ENCODE peak calls at places on chromosomes 13 and 19, in five cellular contexts. J is CD4-positive, alpha-beta T cell; L is MCF 10A; A is globus pallidus; K is GM03348. Z is an unnamed sample.

GRCh38 chr19:30222428-30222873 is 149.7 kb upstream of the ZNF536 start:
- DNase-seq in J (no peak), L (no peak), A (no peak), K (peak), Z (no peak)

GRCh38 chr19:55986487-55986886 is at the start of gene NLRP5:
- DNase-seq in J (no peak), L (no peak), A (no peak), K (no peak), Z (no peak)

GRCh38 chr13:95403349-95404140 is 102.3 kb upstream of the ABCC4 start:
- DNase-seq in J (peak), L (no peak), A (no peak), K (no peak), Z (no peak)

GRCh38 chr19:1871140-1871597 is 7.8 kb upstream of the KLF16 start:
- DNase-seq in J (no peak), L (no peak), A (no peak), K (no peak), Z (no peak)

GRCh38 chr13:105908581-105908980 is 626.9 kb downstream of the EFNB2 start:
- DNase-seq in J (no peak), L (no peak), A (no peak), K (no peak), Z (no peak)

GRCh38 chr13:20363162-20363561 is 131.0 kb upstream of the GJB6 start:
- DNase-seq in J (no peak), L (no peak), A (no peak), K (no peak), Z (no peak)

GRCh38 chr13:44854264-44855060 is 134.8 kb downstream of the NUFIP1 start:
- DNase-seq in J (no peak), L (no peak), A (peak), K (no peak), Z (no peak)

GRCh38 chr19:40691421-40692211 is 1.2 kb upstream of the NUMBL start:
- DNase-seq in J (no peak), L (no peak), A (no peak), K (no peak), Z (no peak)

GRCh38 chr13:96216543-96216942 is 126.6 kb downstream of the HS6ST3 start:
- DNase-seq in J (no peak), L (no peak), A (no peak), K (no peak), Z (no peak)

GRCh38 chr13:90238433-90238832 is 1109.1 kb upstream of the MIR17HG start:
- DNase-seq in J (no peak), L (peak), A (no peak), K (no peak), Z (no peak)

GRCh38 chr19:52248256-52248655 is 21.1 kb upstream of the ZNF766 start:
- DNase-seq in J (peak), L (peak), A (peak), K (peak), Z (no peak)

GRCh38 chr19:42198676-42199439 is 18.6 kb downstream of the DEDD2 start:
- DNase-seq in J (peak), L (no peak), A (no peak), K (no peak), Z (no peak)

GRCh38 chr19:2540251-2540645 is 64.3 kb downstream of the GADD45B start:
- DNase-seq in J (no peak), L (no peak), A (no peak), K (no peak), Z (no peak)

GRCh38 chr19:7771072-7771471 is 8.0 kb downstream of the CLEC4M start:
- DNase-seq in J (no peak), L (no peak), A (no peak), K (no peak), Z (no peak)

GRCh38 chr13:61084983-61085382 is 330.7 kb downstream of the PCDH20 start:
- DNase-seq in J (no peak), L (no peak), A (no peak), K (no peak), Z (no peak)

GRCh38 chr13:50713849-50714248 is 129.6 kb downstream of the DLEU7 start:
- DNase-seq in J (no peak), L (peak), A (peak), K (peak), Z (peak)

GRCh38 chr13:110397445-110397844 is 90.4 kb downstream of the COL4A2 start:
- DNase-seq in J (no peak), L (peak), A (peak), K (peak), Z (no peak)

GRCh38 chr19:53824134-53824611 is at the start of gene NLRP12:
- DNase-seq in J (no peak), L (no peak), A (peak), K (no peak), Z (no peak)

GRCh38 chr19:29851769-29852521 is 40.2 kb downstream of the CCNE1 start:
- DNase-seq in J (no peak), L (no peak), A (no peak), K (no peak), Z (no peak)

GRCh38 chr13:110625771-110626321 is 10.5 kb downstream of the NAXD start:
- DNase-seq in J (no peak), L (no peak), A (no peak), K (peak), Z (no peak)

GRCh38 chr13:100280681-100281080 is 191.8 kb downstream of the PCCA start:
- DNase-seq in J (no peak), L (peak), A (no peak), K (no peak), Z (no peak)

GRCh38 chr13:97659602-97660001 is 225.6 kb downstream of the RAP2A start:
- DNase-seq in J (no peak), L (no peak), A (peak), K (peak), Z (no peak)

GRCh38 chr19:39014037-39014436 is 18.3 kb downstream of the FBXO27 start:
- DNase-seq in J (no peak), L (no peak), A (no peak), K (no peak), Z (no peak)

GRCh38 chr19:17874423-17875135 is 2.8 kb downstream of the SLC5A5 start:
- DNase-seq in J (no peak), L (no peak), A (no peak), K (no peak), Z (no peak)

GRCh38 chr13:28582225-28582891 is 76.6 kb upstream of the POMP start:
- DNase-seq in J (no peak), L (no peak), A (no peak), K (no peak), Z (no peak)

GRCh38 chr13:24274452-24274971 is 34.9 kb upstream of the C1QTNF9 start:
- DNase-seq in J (peak), L (no peak), A (peak), K (no peak), Z (no peak)

GRCh38 chr13:40932252-40932651 is 86.9 kb downstream of the ELF1 start:
- DNase-seq in J (no peak), L (no peak), A (no peak), K (no peak), Z (no peak)

GRCh38 chr13:99182439-99182838 is 18.2 kb upstream of the UBAC2 start:
- DNase-seq in J (no peak), L (no peak), A (no peak), K (no peak), Z (no peak)

GRCh38 chr19:10915511-10916091 is 12.8 kb downstream of the YIPF2 start:
- DNase-seq in J (no peak), L (peak), A (no peak), K (peak), Z (no peak)

GRCh38 chr19:38728752-38729541 is 15.3 kb downstream of the CAPN12 start:
- DNase-seq in J (no peak), L (no peak), A (no peak), K (no peak), Z (no peak)

GRCh38 chr13:107669356-107669755 is 546.0 kb downstream of the LIG4 start:
- DNase-seq in J (no peak), L (no peak), A (no peak), K (no peak), Z (no peak)